ENCODE peak calls at places on chromosome 22, in nine cellular contexts. S is right lobe of liver, K is endothelial cell of umbilical vein, W is transverse colon, E is hepatocyte, H is AG04450, X is heart left ventricle, U is lower lobe of right lung, C is PC-3. F is an unnamed sample.

GRCh38 chr22:49566141-49566541 is 261.5 kb downstream of the BRD1 start:
- DNase-seq in X (no peak), S (peak; percentile 23), C (no peak), W (no peak), E (no peak), K (no peak), U (no peak), H (no peak), F (no peak)

GRCh38 chr22:35349704-35350538 is 31.0 kb upstream of the HMOX1 start:
- DNase-seq in C (no peak), H (no peak), X (peak; percentile 61), K (no peak), W (no peak), S (peak; percentile 59), U (no peak), E (peak; percentile 69), F (no peak)

GRCh38 chr22:28034760-28035401 is 115.8 kb upstream of the PITPNB start:
- DNase-seq in H (no peak), X (peak; percentile 83), K (peak; percentile 86), U (no peak), W (peak; percentile 41), C (peak; percentile 38), S (peak; percentile 68), E (peak; percentile 54), F (peak; percentile 92)

GRCh38 chr22:50140615-50141014 is 29.9 kb upstream of the PANX2 start:
- DNase-seq in U (no peak), K (no peak), H (no peak), W (no peak), C (no peak), X (no peak), S (no peak), E (no peak), F (no peak)

GRCh38 chr22:23115825-23116494 is 25.8 kb downstream of the RSPH14 start:
- DNase-seq in K (no peak), X (no peak), U (no peak), E (no peak), H (no peak), S (no peak), C (no peak), W (no peak), F (no peak)

GRCh38 chr22:38272373-38273134 is at the start of gene TMEM184B:
- DNase-seq in U (peak; percentile 81), E (peak; percentile 93), W (peak; percentile 83), H (no peak), S (peak; percentile 81), K (peak; percentile 75), X (peak; percentile 92), C (peak; percentile 72), F (peak; percentile 71)

GRCh38 chr22:17972385-17973181 is 51.8 kb downstream of the MICAL3 start:
- DNase-seq in W (no peak), H (peak; percentile 64), K (peak; percentile 63), U (no peak), X (no peak), S (no peak), E (no peak), C (peak; percentile 61), F (peak; percentile 29)

GRCh38 chr22:40391417-40391816 is 21.0 kb downstream of the SGSM3 start:
- DNase-seq in E (no peak), X (no peak), S (no peak), K (no peak), C (no peak), W (no peak), H (no peak), U (no peak), F (no peak)

GRCh38 chr22:22047776-22048175 is 65.2 kb upstream of the TOP3B start:
- DNase-seq in W (no peak), X (no peak), C (no peak), S (no peak), K (no peak), H (no peak), U (no peak), E (no peak), F (no peak)

GRCh38 chr22:17792289-17792688 is 18.0 kb upstream of the BID start:
- DNase-seq in E (no peak), W (no peak), X (no peak), H (no peak), K (no peak), U (no peak), C (no peak), S (no peak), F (no peak)

GRCh38 chr22:43462701-43463100 is 50.9 kb downstream of the MPPED1 start:
- DNase-seq in H (no peak), C (no peak), U (no peak), S (no peak), E (no peak), W (no peak), K (no peak), X (no peak), F (no peak)

GRCh38 chr22:48783821-48784266 is 1043.8 kb downstream of the BRD1 start:
- DNase-seq in W (no peak), S (no peak), X (no peak), H (no peak), E (peak; percentile 77), K (no peak), C (no peak), U (no peak), F (no peak)

GRCh38 chr22:35986085-35986484 is 42.5 kb downstream of the RBFOX2 start:
- DNase-seq in H (no peak), K (peak; percentile 76), E (no peak), X (no peak), S (no peak), W (no peak), U (no peak), C (no peak), F (no peak)

GRCh38 chr22:17921871-17922821 is 102.2 kb downstream of the MICAL3 start:
- DNase-seq in C (no peak), K (no peak), U (no peak), W (peak; percentile 53), H (no peak), E (peak; percentile 79), X (no peak), S (peak; percentile 80), F (peak; percentile 36)

GRCh38 chr22:17974703-17975372 is 49.5 kb downstream of the MICAL3 start:
- DNase-seq in C (no peak), E (no peak), W (no peak), X (no peak), K (no peak), U (no peak), S (no peak), H (no peak), F (no peak)

GRCh38 chr22:43289976-43290663 is 53.1 kb downstream of the SCUBE1 start:
- DNase-seq in H (no peak), C (no peak), E (no peak), K (no peak), W (no peak), U (peak; percentile 70), X (peak; percentile 71), S (no peak), F (no peak)

GRCh38 chr22:36365020-36365411 is 22.8 kb downstream of the MYH9 start:
- DNase-seq in H (peak; percentile 74), E (peak; percentile 91), X (no peak), K (peak; percentile 94), W (peak; percentile 75), S (no peak), U (peak; percentile 65), C (peak; percentile 89), F (no peak)

GRCh38 chr22:19614546-19614884 is 90.3 kb upstream of the CLDN5 start:
- DNase-seq in H (no peak), E (no peak), U (no peak), W (no peak), K (no peak), S (no peak), C (no peak), X (no peak), F (no peak)
- H3K27ac ChIP-seq in H (no peak overlapping the region), E (no peak overlapping the region), U (no peak overlapping the region), W (no peak overlapping the region), K (no peak overlapping the region), S (no peak overlapping the region), C (no peak overlapping the region), X (no peak overlapping the region), F (no peak overlapping the region)

GRCh38 chr22:47354668-47355387 is 592.4 kb downstream of the TBC1D22A start:
- DNase-seq in E (no peak), C (no peak), U (no peak), S (no peak), X (no peak), K (no peak), W (no peak), H (no peak), F (no peak)

GRCh38 chr22:47355388-47355725 is 592.9 kb downstream of the TBC1D22A start:
- DNase-seq in W (no peak), S (peak; percentile 11), C (no peak), X (no peak), K (no peak), H (no peak), E (no peak), U (no peak), F (no peak)

GRCh38 chr22:47352920-47353700 is 590.7 kb downstream of the TBC1D22A start:
- DNase-seq in W (no peak), X (no peak), C (no peak), H (no peak), U (no peak), S (peak; percentile 25), E (no peak), K (no peak), F (no peak)

GRCh38 chr22:47355776-47356432 is 593.5 kb downstream of the TBC1D22A start:
- DNase-seq in K (no peak), H (no peak), U (no peak), W (no peak), E (no peak), S (peak; percentile 10), X (no peak), C (no peak), F (no peak)

GRCh38 chr22:47351836-47352579 is 589.6 kb downstream of the TBC1D22A start:
- DNase-seq in H (no peak), E (no peak), X (no peak), U (no peak), K (no peak), C (no peak), S (peak; percentile 33), W (no peak), F (no peak)
- H3K9me3 ChIP-seq in H (peaks cover 6% of the 10 kb centered on the region), E (no peaks in the 10 kb centered on the region), X (no peaks in the 10 kb centered on the region), U (no peaks in the 10 kb centered on the region), K (no peaks in the 10 kb centered on the region), C (no peaks in the 10 kb centered on the region), S (no peaks in the 10 kb centered on the region), W (no peaks in the 10 kb centered on the region), F (no peaks in the 10 kb centered on the region)

DNA sequence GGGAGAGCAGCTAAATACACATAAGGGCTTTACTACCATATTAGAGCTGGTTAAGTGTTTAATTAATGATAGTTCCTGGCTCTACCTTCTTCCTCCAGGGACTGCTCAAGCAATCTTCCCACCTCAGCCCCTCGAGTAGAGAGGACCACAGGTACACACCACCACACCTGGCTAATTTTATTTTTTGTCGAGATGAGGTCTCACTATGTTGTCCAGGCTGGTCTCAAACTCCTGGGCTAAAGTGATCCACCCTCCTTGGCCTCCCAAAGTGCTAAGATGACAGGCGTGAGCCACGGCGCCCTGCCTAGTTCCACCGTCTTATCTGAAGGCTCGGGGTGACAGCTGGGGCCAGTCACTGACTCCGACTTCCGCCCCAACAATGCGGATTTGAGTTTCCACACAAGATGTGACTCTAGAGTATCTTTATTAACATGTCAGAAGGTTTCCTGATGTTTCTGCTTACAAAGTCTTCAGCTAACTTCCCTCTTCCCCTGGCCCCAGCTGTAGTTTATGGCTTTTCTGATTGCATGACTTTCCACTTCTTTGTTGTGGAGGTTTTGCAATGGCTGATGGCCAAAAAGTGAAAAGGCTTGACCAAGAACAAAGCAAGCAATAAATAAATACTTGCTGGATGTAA is 16.8 kb downstream of the TPST2 start:
- DNase-seq in X (peak; percentile 77), H (no peak), S (no peak), C (no peak), K (peak; percentile 93), E (no peak), W (peak; percentile 17), U (peak; percentile 85), F (peak; percentile 40)
- H3K27ac ChIP-seq in X (no peak overlapping the region), H (peak overlapping the region; percentile 52), S (no peak overlapping the region), C (no peak overlapping the region), K (peak overlapping the region; percentile 67), E (peak overlapping the region; percentile 2), W (peak overlapping the region; percentile 5), U (peak overlapping the region; percentile 58), F (no peak overlapping the region)

GRCh38 chr22:31610611-31611010 is 51.4 kb downstream of the PISD start:
- DNase-seq in E (no peak), U (peak; percentile 20), K (no peak), H (no peak), W (no peak), C (no peak), S (no peak), X (peak; percentile 10), F (no peak)
- H3K9me3 ChIP-seq in E (no peaks in the 10 kb centered on the region), U (no peaks in the 10 kb centered on the region), K (no peaks in the 10 kb centered on the region), H (no peaks in the 10 kb centered on the region), W (no peaks in the 10 kb centered on the region), C (no peaks in the 10 kb centered on the region), S (no peaks in the 10 kb centered on the region), X (no peaks in the 10 kb centered on the region), F (no peaks in the 10 kb centered on the region)